ENCODE peak calls at places on chromosomes 7 and 10, in four cellular contexts. A is brain microvascular endothelial cell, N is tibial nerve, V is cardiac muscle cell. O is an unnamed sample.

GRCh38 chr10:37301271-37301670 is 175.9 kb downstream of the ANKRD30A start:
- DNase-seq in A (no peak), N (no peak), V (no peak), O (no peak)

GRCh38 chr7:127885843-127886242 is 145.4 kb downstream of the LRRC4 start:
- DNase-seq in A (peak; percentile 70), N (no peak), V (no peak), O (peak; percentile 73)

GRCh38 chr7:23012797-23013714 is 874 bp downstream of the HYCC1 start:
- DNase-seq in A (peak; percentile 18), N (no peak), V (peak; percentile 55), O (no peak)

GRCh38 chr10:9205558-9205957 is 1151.1 kb downstream of the GATA3 start:
- DNase-seq in A (no peak), N (no peak), V (no peak), O (no peak)

GRCh38 chr7:101674439-101674838 is 45.3 kb upstream of the MYL10 start:
- DNase-seq in A (no peak), N (no peak), V (no peak), O (no peak)

GRCh38 chr7:27062946-27063345 is 32.9 kb downstream of the HOXA1 start:
- DNase-seq in A (no peak), N (no peak), V (no peak), O (peak; percentile 2)

GRCh38 chr10:58041901-58042300 is 225.8 kb downstream of the IPMK start:
- DNase-seq in A (no peak), N (no peak), V (no peak), O (peak; percentile 28)

GRCh38 chr7:77550586-77550985 is 13.5 kb downstream of the PTPN12 start:
- DNase-seq in A (no peak), N (no peak), V (no peak), O (peak; percentile 43)

GRCh38 chr10:33746878-33747277 is 412.4 kb upstream of the NRP1 start:
- DNase-seq in A (peak; percentile 70), N (no peak), V (no peak), O (peak; percentile 29)

GRCh38 chr7:149005427-149006344 is 22.6 kb downstream of the PDIA4 start:
- DNase-seq in A (peak; percentile 60), N (peak; percentile 85), V (peak; percentile 88), O (peak; percentile 79)

GRCh38 chr7:88309845-88310244 is 3.2 kb upstream of the STEAP4 start:
- DNase-seq in A (no peak), N (peak; percentile 39), V (no peak), O (no peak)

GRCh38 chr7:88305044-88305443 is 1.6 kb downstream of the STEAP4 start:
- DNase-seq in A (no peak), N (no peak), V (no peak), O (no peak)

GRCh38 chr7:88307841-88308240 is 1.1 kb upstream of the STEAP4 start:
- DNase-seq in A (no peak), N (no peak), V (no peak), O (no peak)

GRCh38 chr7:88307412-88307811 is 718 bp upstream of the STEAP4 start:
- DNase-seq in A (no peak), N (no peak), V (no peak), O (no peak)

GRCh38 chr7:88306590-88307048 is at the start of gene STEAP4:
- DNase-seq in A (peak; percentile 27), N (peak; percentile 84), V (peak; percentile 50), O (peak; percentile 84)
- H3K4me3 ChIP-seq in A (peak within 1 kb of the TSS; percentile 27), N (peak within 1 kb of the TSS; percentile 29), V (peak within 1 kb of the TSS; percentile 18), O (peak within 1 kb of the TSS; percentile 16)

DNA sequence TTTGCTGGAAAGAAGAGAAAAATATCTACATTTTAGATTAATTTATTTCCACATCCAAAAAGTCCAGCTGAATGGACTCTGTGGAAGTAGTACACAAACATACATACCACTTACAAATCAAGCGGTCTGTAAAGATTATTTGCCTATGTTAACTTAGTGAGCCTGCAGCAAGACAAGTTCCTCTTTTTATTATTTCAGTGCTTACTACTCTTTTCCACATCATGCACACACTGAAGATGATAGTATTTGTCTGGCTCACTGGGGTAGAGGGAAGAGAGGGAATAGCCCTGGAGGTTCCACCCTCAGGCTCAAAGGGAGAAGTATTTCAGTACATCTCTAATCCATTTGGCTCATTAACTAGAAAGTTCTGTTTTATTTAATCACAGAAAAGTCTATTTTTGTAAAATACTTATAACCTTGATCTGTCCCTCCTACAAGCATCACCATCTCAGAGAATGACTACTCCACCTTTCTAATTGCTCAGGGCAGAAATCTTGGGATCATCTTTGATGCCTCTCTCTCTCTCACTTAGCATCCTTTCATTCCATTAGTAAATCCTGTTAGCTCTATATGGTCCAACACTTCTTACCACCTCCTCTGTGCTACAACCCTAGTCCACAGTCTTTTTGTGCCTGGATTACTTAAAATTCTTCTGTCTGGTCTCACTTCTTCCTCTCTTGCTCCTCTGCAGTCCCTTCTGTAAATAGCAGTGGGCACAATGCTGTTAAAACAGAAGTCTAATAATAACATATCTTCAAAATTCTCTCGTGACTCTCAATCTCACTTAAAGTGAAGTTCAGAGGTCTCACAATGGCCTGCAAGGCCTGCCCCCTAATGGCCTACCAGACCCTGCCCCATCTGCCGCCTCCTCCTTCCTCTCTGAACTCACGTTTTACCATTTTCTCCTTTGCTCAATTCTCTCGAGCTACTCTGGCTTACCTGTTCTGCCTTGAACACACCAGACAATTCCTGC is 64.3 kb upstream of the CCDC6 start:
- DNase-seq in A (no peak), N (no peak), V (no peak), O (no peak)
- TF ChIP-seq CTCF in A (no peak), N (no peak), V (no peak), O (no peak)

GRCh38 chr7:156143158-156143557 is 330.9 kb upstream of the SHH start:
- DNase-seq in A (no peak), N (no peak), V (no peak), O (no peak)

GRCh38 chr7:156140896-156141295 is 328.6 kb upstream of the SHH start:
- DNase-seq in A (no peak), N (no peak), V (no peak), O (no peak)

GRCh38 chr7:156140447-156140846 is 328.2 kb upstream of the SHH start:
- DNase-seq in A (no peak), N (no peak), V (no peak), O (no peak)

GRCh38 chr7:156139112-156139511 is 326.8 kb upstream of the SHH start:
- DNase-seq in A (no peak), N (no peak), V (no peak), O (no peak)

GRCh38 chr7:156139633-156140032 is 327.4 kb upstream of the SHH start:
- DNase-seq in A (no peak), N (no peak), V (no peak), O (no peak)
- H3K4me3 ChIP-seq in A (no peak overlapping the region), N (no peak overlapping the region), V (no peak overlapping the region), O (no peak overlapping the region)

DNA sequence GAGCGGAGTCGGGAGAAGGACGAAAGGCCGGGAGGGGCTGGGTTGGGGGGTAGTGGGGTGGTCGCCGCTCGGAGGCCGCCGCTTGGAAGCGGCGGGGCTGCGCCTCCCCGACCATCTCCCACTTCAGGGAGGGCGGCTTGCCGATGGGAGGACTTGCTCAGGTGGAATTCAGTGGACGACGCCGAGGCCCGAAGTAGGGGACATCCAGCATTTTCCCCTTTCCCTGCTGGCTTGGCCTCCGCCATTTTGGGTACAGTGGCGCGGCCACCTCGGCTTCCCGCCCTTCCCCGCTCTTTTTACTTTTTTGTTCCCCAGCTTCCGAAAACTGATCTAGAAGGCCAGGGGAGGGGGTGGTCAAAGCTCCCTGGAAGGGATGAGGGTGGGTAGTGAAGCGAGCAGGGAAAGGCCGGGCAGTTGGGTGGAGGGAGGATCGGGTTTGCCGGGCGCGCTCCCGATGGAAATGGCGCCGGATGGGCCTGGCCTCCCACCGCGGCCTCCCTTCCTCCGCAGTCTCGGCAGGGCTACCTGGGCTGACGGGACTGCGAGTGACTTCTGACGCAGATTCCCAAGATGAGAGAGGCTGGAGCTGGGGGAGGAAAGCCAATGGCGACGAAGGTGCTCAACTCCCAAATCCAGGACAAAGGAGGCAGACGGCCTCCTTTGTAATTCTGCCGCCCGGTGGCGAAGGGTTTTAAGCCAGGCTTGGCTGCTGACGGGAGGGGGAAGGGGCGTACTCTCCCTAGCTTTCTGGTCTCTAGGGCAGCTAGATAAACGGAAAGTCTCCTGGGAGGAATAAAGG is at the start of gene PBLD:
- DNase-seq in A (peak; percentile 61), N (peak; percentile 55), V (peak; percentile 86), O (peak; percentile 86)
- TF ChIP-seq CTCF in A (peak; percentile 72), N (peak; percentile 30), V (peak; percentile 63), O (peak; percentile 57)

GRCh38 chr7:136869991-136870798 is 1.7 kb downstream of the CHRM2 start:
- DNase-seq in A (no peak), N (no peak), V (peak; percentile 42), O (no peak)

GRCh38 chr7:136868496-136869005 is at the start of gene CHRM2:
- DNase-seq in A (no peak), N (no peak), V (peak; percentile 56), O (peak; percentile 25)

GRCh38 chr7:136869006-136869961 is 832 bp downstream of the CHRM2 start:
- DNase-seq in A (no peak), N (no peak), V (peak; percentile 49), O (no peak)

GRCh38 chr7:136874393-136875032 is 6.1 kb downstream of the CHRM2 start:
- DNase-seq in A (no peak), N (no peak), V (no peak), O (peak; percentile 29)

DNA sequence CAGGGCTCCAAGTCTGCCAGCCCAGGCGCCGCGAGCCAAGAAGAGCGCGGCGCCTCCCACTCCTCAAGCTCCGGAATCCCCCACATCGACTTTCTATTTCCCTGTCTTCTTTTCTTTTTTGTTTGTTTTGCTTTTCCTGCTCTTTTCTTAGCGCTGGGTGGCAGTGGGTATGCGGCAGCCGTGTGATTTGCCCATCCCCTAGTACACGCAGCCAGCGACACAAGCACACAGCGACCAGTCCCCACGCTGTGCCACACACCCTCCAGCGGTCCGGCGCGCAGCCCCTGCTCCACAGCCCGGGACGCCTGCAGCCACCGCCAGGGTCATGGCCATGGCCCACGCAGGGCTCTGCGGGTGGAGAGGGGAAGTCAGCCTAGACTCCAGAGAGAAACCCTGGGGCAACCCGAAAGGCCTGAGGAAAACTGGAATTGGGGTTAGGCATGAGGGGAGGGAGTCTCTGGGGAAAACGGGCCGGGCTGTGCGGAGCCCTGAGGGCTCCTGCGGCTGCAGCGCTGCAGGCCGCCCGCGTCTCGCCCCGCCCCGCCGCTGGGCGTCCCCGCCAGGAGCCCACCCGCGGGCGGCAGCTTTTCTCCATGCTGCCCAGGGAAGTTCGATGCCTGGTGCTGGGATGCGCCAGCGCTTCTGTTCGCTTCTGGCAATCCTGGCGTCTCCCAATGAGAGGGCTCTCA is 2.5 kb downstream of the CHRM2 start:
- DNase-seq in A (no peak), N (no peak), V (peak; percentile 64), O (no peak)
- H3K4me3 ChIP-seq in A (peak overlapping the region; percentile 63), N (no peak overlapping the region), V (peak overlapping the region; percentile 81), O (peak overlapping the region; percentile 45)

GRCh38 chr10:91758303-91759146 is 39.7 kb upstream of the TNKS2 start:
- DNase-seq in A (no peak), N (no peak), V (peak; percentile 70), O (peak; percentile 82)
- TF ChIP-seq CTCF in A (peak; percentile 47), N (peak; percentile 35), V (peak; percentile 53), O (peak; percentile 56)